ENCODE peak calls at places on chromosomes 5 and 9, in six cellular contexts. One of them, this sample, is unnamed.
A peak's percentile ranks its signal among the peaks of the same experiment; 100 is the strongest.

GRCh38 chr9:2157277-2158105 is 142.3 kb downstream of the SMARCA2 start:
- DNase-seq in body of pancreas: peak; percentile 45
- DNase-seq in HTR-8/SVneo: peak; percentile 41
- DNase-seq in pons: peak; percentile 79
- DNase-seq in AG04450: no peak
- DNase-seq in stimulated activated CD8-positive, alpha-beta memory T cell treated with anti-CD3 and anti-CD28 coated beads, Interleukin-12 subunit alpha, Interleukin-12 subunit beta, amount 100 ng/mL, for 4 hours: peak; percentile 4
- DNase-seq in this sample: no peak

GRCh38 chr5:64518784-64519183 is 13.0 kb downstream of the RGS7BP start:
- DNase-seq in AG04450: no peak
- DNase-seq in stimulated activated CD8-positive, alpha-beta memory T cell treated with anti-CD3 and anti-CD28 coated beads, Interleukin-12 subunit alpha, Interleukin-12 subunit beta, amount 100 ng/mL, for 4 hours: no peak
- DNase-seq in body of pancreas: no peak
- DNase-seq in HTR-8/SVneo: no peak
- DNase-seq in pons: no peak
- DNase-seq in this sample: no peak

GRCh38 chr5:16690243-16690839 is 73.5 kb upstream of the RETREG1 start:
- DNase-seq in pons: peak; percentile 71
- DNase-seq in stimulated activated CD8-positive, alpha-beta memory T cell treated with anti-CD3 and anti-CD28 coated beads, Interleukin-12 subunit alpha, Interleukin-12 subunit beta, amount 100 ng/mL, for 4 hours: no peak
- DNase-seq in AG04450: no peak
- DNase-seq in body of pancreas: peak; percentile 34
- DNase-seq in HTR-8/SVneo: peak; percentile 88
- DNase-seq in this sample: no peak

GRCh38 chr9:18393340-18394130 is 80.4 kb upstream of the ADAMTSL1 start:
- DNase-seq in HTR-8/SVneo: peak; percentile 59
- DNase-seq in AG04450: peak; percentile 53
- DNase-seq in stimulated activated CD8-positive, alpha-beta memory T cell treated with anti-CD3 and anti-CD28 coated beads, Interleukin-12 subunit alpha, Interleukin-12 subunit beta, amount 100 ng/mL, for 4 hours: no peak
- DNase-seq in body of pancreas: peak; percentile 58
- DNase-seq in pons: peak; percentile 66
- DNase-seq in this sample: peak; percentile 95

GRCh38 chr9:100598641-100599145 is 20.8 kb downstream of the CAVIN4 start:
- DNase-seq in AG04450: no peak
- DNase-seq in pons: peak; percentile 69
- DNase-seq in HTR-8/SVneo: peak; percentile 75
- DNase-seq in stimulated activated CD8-positive, alpha-beta memory T cell treated with anti-CD3 and anti-CD28 coated beads, Interleukin-12 subunit alpha, Interleukin-12 subunit beta, amount 100 ng/mL, for 4 hours: peak; percentile 68
- DNase-seq in body of pancreas: peak; percentile 88
- DNase-seq in this sample: no peak

GRCh38 chr9:6428940-6429889 is 16.2 kb downstream of the UHRF2 start:
- DNase-seq in pons: no peak
- DNase-seq in stimulated activated CD8-positive, alpha-beta memory T cell treated with anti-CD3 and anti-CD28 coated beads, Interleukin-12 subunit alpha, Interleukin-12 subunit beta, amount 100 ng/mL, for 4 hours: no peak
- DNase-seq in AG04450: no peak
- DNase-seq in HTR-8/SVneo: no peak
- DNase-seq in body of pancreas: no peak
- DNase-seq in this sample: no peak

GRCh38 chr9:33852216-33852826 is 35.4 kb downstream of the UBE2R2 start:
- DNase-seq in body of pancreas: peak; percentile 90
- DNase-seq in HTR-8/SVneo: peak; percentile 27
- DNase-seq in pons: peak; percentile 89
- DNase-seq in stimulated activated CD8-positive, alpha-beta memory T cell treated with anti-CD3 and anti-CD28 coated beads, Interleukin-12 subunit alpha, Interleukin-12 subunit beta, amount 100 ng/mL, for 4 hours: peak; percentile 9
- DNase-seq in AG04450: no peak
- DNase-seq in this sample: no peak

GRCh38 chr9:82604947-82605656 is 457.8 kb downstream of the RASEF start:
- DNase-seq in stimulated activated CD8-positive, alpha-beta memory T cell treated with anti-CD3 and anti-CD28 coated beads, Interleukin-12 subunit alpha, Interleukin-12 subunit beta, amount 100 ng/mL, for 4 hours: no peak
- DNase-seq in pons: peak; percentile 10
- DNase-seq in AG04450: no peak
- DNase-seq in body of pancreas: peak; percentile 73
- DNase-seq in HTR-8/SVneo: no peak
- DNase-seq in this sample: peak; percentile 76

GRCh38 chr5:138900281-138900965 is 25.3 kb upstream of the LRRTM2 start:
- DNase-seq in pons: no peak
- DNase-seq in AG04450: peak; percentile 13
- DNase-seq in body of pancreas: no peak
- DNase-seq in stimulated activated CD8-positive, alpha-beta memory T cell treated with anti-CD3 and anti-CD28 coated beads, Interleukin-12 subunit alpha, Interleukin-12 subunit beta, amount 100 ng/mL, for 4 hours: no peak
- DNase-seq in HTR-8/SVneo: peak; percentile 49
- DNase-seq in this sample: peak; percentile 53

GRCh38 chr9:124040935-124041816 is 29.6 kb downstream of the LHX2 start:
- DNase-seq in stimulated activated CD8-positive, alpha-beta memory T cell treated with anti-CD3 and anti-CD28 coated beads, Interleukin-12 subunit alpha, Interleukin-12 subunit beta, amount 100 ng/mL, for 4 hours: no peak
- DNase-seq in body of pancreas: peak; percentile 57
- DNase-seq in pons: no peak
- DNase-seq in HTR-8/SVneo: peak; percentile 42
- DNase-seq in AG04450: no peak
- DNase-seq in this sample: no peak

GRCh38 chr5:40679998-40680681 is 425 bp downstream of the PTGER4 start:
- DNase-seq in AG04450: no peak
- DNase-seq in stimulated activated CD8-positive, alpha-beta memory T cell treated with anti-CD3 and anti-CD28 coated beads, Interleukin-12 subunit alpha, Interleukin-12 subunit beta, amount 100 ng/mL, for 4 hours: no peak
- DNase-seq in pons: peak; percentile 19
- DNase-seq in HTR-8/SVneo: no peak
- DNase-seq in body of pancreas: peak; percentile 38
- DNase-seq in this sample: no peak

GRCh38 chr5:66904189-66904588 is 292.4 kb downstream of the CD180 start:
- DNase-seq in body of pancreas: no peak
- DNase-seq in pons: no peak
- DNase-seq in HTR-8/SVneo: no peak
- DNase-seq in AG04450: no peak
- DNase-seq in stimulated activated CD8-positive, alpha-beta memory T cell treated with anti-CD3 and anti-CD28 coated beads, Interleukin-12 subunit alpha, Interleukin-12 subunit beta, amount 100 ng/mL, for 4 hours: no peak
- DNase-seq in this sample: no peak

GRCh38 chr5:9536717-9537116 is 9.2 kb downstream of the SEMA5A start:
- DNase-seq in stimulated activated CD8-positive, alpha-beta memory T cell treated with anti-CD3 and anti-CD28 coated beads, Interleukin-12 subunit alpha, Interleukin-12 subunit beta, amount 100 ng/mL, for 4 hours: no peak
- DNase-seq in body of pancreas: no peak
- DNase-seq in AG04450: no peak
- DNase-seq in pons: no peak
- DNase-seq in HTR-8/SVneo: no peak
- DNase-seq in this sample: no peak

GRCh38 chr9:115855458-115856133 is 298.0 kb upstream of the PAPPA start:
- DNase-seq in pons: no peak
- DNase-seq in AG04450: no peak
- DNase-seq in body of pancreas: no peak
- DNase-seq in HTR-8/SVneo: no peak
- DNase-seq in stimulated activated CD8-positive, alpha-beta memory T cell treated with anti-CD3 and anti-CD28 coated beads, Interleukin-12 subunit alpha, Interleukin-12 subunit beta, amount 100 ng/mL, for 4 hours: no peak
- DNase-seq in this sample: no peak

GRCh38 chr5:127216143-127216542 is 74.5 kb upstream of the MEGF10 start:
- DNase-seq in HTR-8/SVneo: no peak
- DNase-seq in AG04450: no peak
- DNase-seq in stimulated activated CD8-positive, alpha-beta memory T cell treated with anti-CD3 and anti-CD28 coated beads, Interleukin-12 subunit alpha, Interleukin-12 subunit beta, amount 100 ng/mL, for 4 hours: no peak
- DNase-seq in body of pancreas: no peak
- DNase-seq in pons: no peak
- DNase-seq in this sample: no peak

GRCh38 chr5:172642926-172643325 is 1.9 kb downstream of the NEURL1B start:
- DNase-seq in AG04450: no peak
- DNase-seq in pons: no peak
- DNase-seq in body of pancreas: no peak
- DNase-seq in HTR-8/SVneo: no peak
- DNase-seq in stimulated activated CD8-positive, alpha-beta memory T cell treated with anti-CD3 and anti-CD28 coated beads, Interleukin-12 subunit alpha, Interleukin-12 subunit beta, amount 100 ng/mL, for 4 hours: no peak
- DNase-seq in this sample: no peak

GRCh38 chr5:126403871-126404270 is 19.3 kb upstream of the GRAMD2B start:
- DNase-seq in stimulated activated CD8-positive, alpha-beta memory T cell treated with anti-CD3 and anti-CD28 coated beads, Interleukin-12 subunit alpha, Interleukin-12 subunit beta, amount 100 ng/mL, for 4 hours: no peak
- DNase-seq in AG04450: no peak
- DNase-seq in body of pancreas: no peak
- DNase-seq in HTR-8/SVneo: no peak
- DNase-seq in pons: no peak
- DNase-seq in this sample: no peak

GRCh38 chr5:14213253-14213652 is 70.1 kb downstream of the TRIO start:
- DNase-seq in pons: no peak
- DNase-seq in stimulated activated CD8-positive, alpha-beta memory T cell treated with anti-CD3 and anti-CD28 coated beads, Interleukin-12 subunit alpha, Interleukin-12 subunit beta, amount 100 ng/mL, for 4 hours: no peak
- DNase-seq in HTR-8/SVneo: no peak
- DNase-seq in body of pancreas: no peak
- DNase-seq in AG04450: no peak
- DNase-seq in this sample: no peak

GRCh38 chr5:96124589-96124988 is 162.9 kb upstream of the ELL2 start:
- DNase-seq in HTR-8/SVneo: no peak
- DNase-seq in stimulated activated CD8-positive, alpha-beta memory T cell treated with anti-CD3 and anti-CD28 coated beads, Interleukin-12 subunit alpha, Interleukin-12 subunit beta, amount 100 ng/mL, for 4 hours: no peak
- DNase-seq in body of pancreas: no peak
- DNase-seq in AG04450: no peak
- DNase-seq in pons: no peak
- DNase-seq in this sample: no peak

GRCh38 chr9:80222466-80223169 is 650.9 kb downstream of the TLE4 start:
- DNase-seq in stimulated activated CD8-positive, alpha-beta memory T cell treated with anti-CD3 and anti-CD28 coated beads, Interleukin-12 subunit alpha, Interleukin-12 subunit beta, amount 100 ng/mL, for 4 hours: no peak
- DNase-seq in body of pancreas: no peak
- DNase-seq in AG04450: no peak
- DNase-seq in HTR-8/SVneo: no peak
- DNase-seq in pons: no peak
- DNase-seq in this sample: no peak

GRCh38 chr9:77939149-77939668 is 92.4 kb downstream of the GNAQ start:
- DNase-seq in pons: no peak
- DNase-seq in AG04450: no peak
- DNase-seq in stimulated activated CD8-positive, alpha-beta memory T cell treated with anti-CD3 and anti-CD28 coated beads, Interleukin-12 subunit alpha, Interleukin-12 subunit beta, amount 100 ng/mL, for 4 hours: no peak
- DNase-seq in body of pancreas: no peak
- DNase-seq in HTR-8/SVneo: no peak
- DNase-seq in this sample: no peak

GRCh38 chr9:79353856-79354520 is 217.8 kb upstream of the TLE4 start:
- DNase-seq in pons: no peak
- DNase-seq in stimulated activated CD8-positive, alpha-beta memory T cell treated with anti-CD3 and anti-CD28 coated beads, Interleukin-12 subunit alpha, Interleukin-12 subunit beta, amount 100 ng/mL, for 4 hours: no peak
- DNase-seq in body of pancreas: no peak
- DNase-seq in AG04450: no peak
- DNase-seq in HTR-8/SVneo: no peak
- DNase-seq in this sample: no peak

GRCh38 chr5:107570805-107571531 is 99.8 kb downstream of the EFNA5 start:
- DNase-seq in stimulated activated CD8-positive, alpha-beta memory T cell treated with anti-CD3 and anti-CD28 coated beads, Interleukin-12 subunit alpha, Interleukin-12 subunit beta, amount 100 ng/mL, for 4 hours: no peak
- DNase-seq in HTR-8/SVneo: no peak
- DNase-seq in AG04450: no peak
- DNase-seq in pons: no peak
- DNase-seq in body of pancreas: no peak
- DNase-seq in this sample: peak; percentile 43

GRCh38 chr9:109499631-109500120 is 1.6 kb upstream of the PTPN3 start:
- DNase-seq in AG04450: no peak
- DNase-seq in HTR-8/SVneo: peak; percentile 88
- DNase-seq in body of pancreas: peak; percentile 83
- DNase-seq in pons: no peak
- DNase-seq in stimulated activated CD8-positive, alpha-beta memory T cell treated with anti-CD3 and anti-CD28 coated beads, Interleukin-12 subunit alpha, Interleukin-12 subunit beta, amount 100 ng/mL, for 4 hours: no peak
- DNase-seq in this sample: no peak

GRCh38 chr9:137046094-137046787 is at the start of gene NPDC1:
- DNase-seq in HTR-8/SVneo: peak; percentile 81
- DNase-seq in body of pancreas: peak; percentile 88
- DNase-seq in AG04450: no peak
- DNase-seq in pons: peak; percentile 59
- DNase-seq in stimulated activated CD8-positive, alpha-beta memory T cell treated with anti-CD3 and anti-CD28 coated beads, Interleukin-12 subunit alpha, Interleukin-12 subunit beta, amount 100 ng/mL, for 4 hours: peak; percentile 57
- DNase-seq in this sample: no peak

This sample was measured in brain pericyte.